ENCODE peak calls at places on chromosomes 7 and 10, in six cellular contexts. One of them, this sample, is unnamed.
A peak's percentile ranks its signal among the peaks of the same experiment; 100 is the strongest.

GRCh38 chr7:121755818-121756501 is 117.0 kb upstream of the PTPRZ1 start:
- DNase-seq in H1: no peak
- DNase-seq in H9: peak; percentile 44
- DNase-seq in mesenchymal stem cell: no peak
- DNase-seq in neuronal stem cell: peak; percentile 48
- DNase-seq in mesendoderm: peak; percentile 62
- DNase-seq in this sample: no peak

GRCh38 chr10:106609466-106609865 is 555.0 kb downstream of the SORCS1 start:
- DNase-seq in H1: no peak
- DNase-seq in H9: no peak
- DNase-seq in mesenchymal stem cell: no peak
- DNase-seq in neuronal stem cell: no peak
- DNase-seq in mesendoderm: no peak
- DNase-seq in this sample: no peak

GRCh38 chr10:126001579-126001978 is 105.2 kb downstream of the FANK1 start:
- DNase-seq in H1: no peak
- DNase-seq in H9: no peak
- DNase-seq in mesenchymal stem cell: no peak
- DNase-seq in neuronal stem cell: no peak
- DNase-seq in mesendoderm: peak; percentile 34
- DNase-seq in this sample: no peak

GRCh38 chr10:126459878-126460481 is 71.7 kb upstream of the ADAM12 start:
- DNase-seq in H1: no peak
- DNase-seq in H9: no peak
- DNase-seq in mesenchymal stem cell: peak; percentile 96
- DNase-seq in neuronal stem cell: no peak
- DNase-seq in mesendoderm: peak; percentile 60
- DNase-seq in this sample: peak; percentile 92

GRCh38 chr10:112226439-112227248 is 43.1 kb upstream of the GPAM start:
- DNase-seq in H1: no peak
- DNase-seq in H9: no peak
- DNase-seq in mesenchymal stem cell: no peak
- DNase-seq in neuronal stem cell: no peak
- DNase-seq in mesendoderm: no peak
- DNase-seq in this sample: no peak

GRCh38 chr7:71712653-71713180 is 580.8 kb downstream of the GALNT17 start:
- DNase-seq in H1: no peak
- DNase-seq in H9: no peak
- DNase-seq in mesenchymal stem cell: no peak
- DNase-seq in neuronal stem cell: no peak
- DNase-seq in mesendoderm: no peak
- DNase-seq in this sample: no peak

GRCh38 chr10:28564905-28565304 is 32.0 kb downstream of the WAC start:
- DNase-seq in H1: no peak
- DNase-seq in H9: no peak
- DNase-seq in mesenchymal stem cell: no peak
- DNase-seq in neuronal stem cell: no peak
- DNase-seq in mesendoderm: no peak
- DNase-seq in this sample: peak; percentile 40

GRCh38 chr10:133230387-133231195 is 574 bp downstream of the UTF1 start:
- DNase-seq in H1: no peak
- DNase-seq in H9: peak; percentile 62
- DNase-seq in mesenchymal stem cell: no peak
- DNase-seq in neuronal stem cell: no peak
- DNase-seq in mesendoderm: peak; percentile 31
- DNase-seq in this sample: no peak

GRCh38 chr7:16399265-16399801 is 22.0 kb downstream of the CRPPA start:
- DNase-seq in H1: no peak
- DNase-seq in H9: no peak
- DNase-seq in mesenchymal stem cell: no peak
- DNase-seq in neuronal stem cell: no peak
- DNase-seq in mesendoderm: peak; percentile 6
- DNase-seq in this sample: peak; percentile 10

GRCh38 chr10:84156768-84157167 is 16.8 kb upstream of the GPR15LG start:
- DNase-seq in H1: no peak
- DNase-seq in H9: no peak
- DNase-seq in mesenchymal stem cell: peak; percentile 23
- DNase-seq in neuronal stem cell: no peak
- DNase-seq in mesendoderm: no peak
- DNase-seq in this sample: peak; percentile 10

GRCh38 chr7:64625114-64626082 is 40.5 kb upstream of the ZNF107 start:
- DNase-seq in H1: no peak
- DNase-seq in H9: no peak
- DNase-seq in mesenchymal stem cell: no peak
- DNase-seq in neuronal stem cell: no peak
- DNase-seq in mesendoderm: peak; percentile 21
- DNase-seq in this sample: no peak

GRCh38 chr10:71817831-71818268 is 33.2 kb downstream of the PSAP start:
- DNase-seq in H1: no peak
- DNase-seq in H9: no peak
- DNase-seq in mesenchymal stem cell: no peak
- DNase-seq in neuronal stem cell: no peak
- DNase-seq in mesendoderm: no peak
- DNase-seq in this sample: no peak

GRCh38 chr7:91850455-91850854 is 30.0 kb downstream of the MTERF1 start:
- DNase-seq in H1: no peak
- DNase-seq in H9: no peak
- DNase-seq in mesenchymal stem cell: no peak
- DNase-seq in neuronal stem cell: no peak
- DNase-seq in mesendoderm: peak; percentile 40
- DNase-seq in this sample: peak; percentile 28

GRCh38 chr7:134533288-134533771 is 6.0 kb downstream of the AKR1B10 start:
- DNase-seq in H1: no peak
- DNase-seq in H9: no peak
- DNase-seq in mesenchymal stem cell: peak; percentile 18
- DNase-seq in neuronal stem cell: no peak
- DNase-seq in mesendoderm: no peak
- DNase-seq in this sample: peak; percentile 21

GRCh38 chr10:132233501-132234075 is 46.8 kb downstream of the DPYSL4 start:
- DNase-seq in H1: no peak
- DNase-seq in H9: no peak
- DNase-seq in mesenchymal stem cell: no peak
- DNase-seq in neuronal stem cell: no peak
- DNase-seq in mesendoderm: no peak
- DNase-seq in this sample: no peak

GRCh38 chr7:45216622-45217165 is 59.1 kb downstream of the RAMP3 start:
- DNase-seq in H1: no peak
- DNase-seq in H9: no peak
- DNase-seq in mesenchymal stem cell: no peak
- DNase-seq in neuronal stem cell: no peak
- DNase-seq in mesendoderm: no peak
- DNase-seq in this sample: no peak

GRCh38 chr10:69864321-69864720 is 62.6 kb downstream of the COL13A1 start:
- DNase-seq in H1: no peak
- DNase-seq in H9: no peak
- DNase-seq in mesenchymal stem cell: peak; percentile 78
- DNase-seq in neuronal stem cell: no peak
- DNase-seq in mesendoderm: no peak
- DNase-seq in this sample: peak; percentile 93

GRCh38 chr10:60762554-60762953 is 15.7 kb upstream of the CDK1 start:
- DNase-seq in H1: peak; percentile 67
- DNase-seq in H9: peak; percentile 78
- DNase-seq in mesenchymal stem cell: no peak
- DNase-seq in neuronal stem cell: no peak
- DNase-seq in mesendoderm: peak; percentile 58
- DNase-seq in this sample: no peak

GRCh38 chr10:92404592-92404991 is 113.6 kb downstream of the MARCHF5 start:
- DNase-seq in H1: no peak
- DNase-seq in H9: no peak
- DNase-seq in mesenchymal stem cell: no peak
- DNase-seq in neuronal stem cell: no peak
- DNase-seq in mesendoderm: no peak
- DNase-seq in this sample: no peak

GRCh38 chr7:76065016-76065612 is 17.2 kb downstream of the MDH2 start:
- DNase-seq in H1: no peak
- DNase-seq in H9: no peak
- DNase-seq in mesenchymal stem cell: no peak
- DNase-seq in neuronal stem cell: no peak
- DNase-seq in mesendoderm: no peak
- DNase-seq in this sample: no peak

GRCh38 chr7:33766396-33766795 is 138.9 kb upstream of the BMPER start:
- DNase-seq in H1: no peak
- DNase-seq in H9: no peak
- DNase-seq in mesenchymal stem cell: no peak
- DNase-seq in neuronal stem cell: no peak
- DNase-seq in mesendoderm: no peak
- DNase-seq in this sample: no peak

DNA sequence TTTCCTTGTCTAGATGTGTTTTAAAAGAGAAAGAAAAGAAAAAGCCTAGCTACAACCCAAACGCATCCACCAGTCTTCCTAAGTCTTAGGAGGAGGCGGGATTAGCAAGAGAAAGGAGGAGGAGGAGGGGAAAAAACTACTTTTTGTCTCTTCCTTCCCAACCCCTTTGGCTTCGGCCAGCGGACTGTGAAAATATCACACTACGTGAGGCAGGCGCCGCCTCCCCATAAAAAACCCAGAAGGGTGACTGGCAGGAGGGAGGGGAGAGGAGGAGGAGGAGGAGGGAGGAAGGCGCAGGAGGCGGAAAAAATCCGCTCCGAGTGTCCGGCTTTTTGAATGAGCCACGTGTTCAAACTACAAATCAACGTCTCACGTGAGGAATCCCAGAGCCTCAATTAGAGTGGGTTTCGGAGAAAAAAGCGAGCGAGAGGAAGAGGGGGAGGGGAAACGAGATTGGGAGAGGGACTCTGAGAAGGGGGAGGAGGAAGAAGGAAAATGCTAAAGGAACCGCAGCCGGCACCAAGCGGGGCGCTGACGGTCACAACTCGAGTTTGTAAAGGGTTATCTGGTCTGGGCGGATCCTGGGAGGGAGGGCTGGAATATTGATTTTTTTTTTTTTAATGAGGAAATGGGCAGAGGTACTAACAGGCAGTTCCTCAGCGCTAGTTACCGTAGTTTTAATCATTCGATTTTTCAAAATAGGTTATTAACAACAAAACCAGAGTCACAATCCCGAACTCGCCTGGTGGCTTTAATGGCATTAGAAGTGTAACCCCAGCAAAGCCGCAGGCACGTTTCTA is at the start of gene IGF2BP3:
- DNase-seq in H1: peak; percentile 91
- DNase-seq in H9: peak; percentile 95
- DNase-seq in mesenchymal stem cell: peak; percentile 99
- DNase-seq in neuronal stem cell: peak; percentile 98
- DNase-seq in mesendoderm: peak; percentile 99
- DNase-seq in this sample: peak; percentile 96
- H2BK120ac ChIP-seq in H1: peak within 1 kb of the TSS; percentile 79
- H2BK120ac ChIP-seq in H9: no peak within 1 kb of the TSS
- H2BK120ac ChIP-seq in mesenchymal stem cell: peak within 1 kb of the TSS; percentile 96
- H2BK120ac ChIP-seq in neuronal stem cell: peak within 1 kb of the TSS; percentile 96
- H2BK120ac ChIP-seq in mesendoderm: peak within 1 kb of the TSS; percentile 96
- H2BK120ac ChIP-seq in this sample: peak within 1 kb of the TSS; percentile 88

GRCh38 chr7:130891254-130892094 is 157.5 kb upstream of the KLF14 start:
- DNase-seq in H1: no peak
- DNase-seq in H9: no peak
- DNase-seq in mesenchymal stem cell: peak; percentile 96
- DNase-seq in neuronal stem cell: no peak
- DNase-seq in mesendoderm: no peak
- DNase-seq in this sample: peak; percentile 96
- H2BK15ac ChIP-seq in H1: no peak overlapping the region
- H2BK15ac ChIP-seq in H9: no peak overlapping the region
- H2BK15ac ChIP-seq in mesenchymal stem cell: no peak overlapping the region
- H2BK15ac ChIP-seq in neuronal stem cell: no peak overlapping the region
- H2BK15ac ChIP-seq in mesendoderm: no peak overlapping the region
- H2BK15ac ChIP-seq in this sample: peak overlapping the region; percentile 33

DNA sequence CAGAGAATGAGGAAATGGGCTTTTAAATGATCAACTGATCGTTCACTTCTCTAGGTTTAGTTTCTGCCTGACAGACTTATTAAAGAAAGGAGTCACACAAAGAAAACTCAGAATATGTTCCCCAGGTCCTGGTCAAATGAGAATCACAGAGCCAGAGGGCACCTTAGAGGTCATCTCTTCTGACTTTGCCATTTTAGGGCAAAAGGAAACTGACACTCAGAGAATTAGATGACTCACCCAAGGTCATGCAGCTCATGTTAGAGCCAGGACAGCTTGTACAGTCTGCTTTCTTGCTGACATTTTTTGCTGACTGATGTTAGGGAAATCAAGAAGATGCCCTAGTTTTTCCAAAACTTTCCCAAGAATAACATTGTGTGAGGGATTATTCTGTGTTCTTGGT is 312.7 kb upstream of the SP8 start:
- DNase-seq in H1: no peak
- DNase-seq in H9: no peak
- DNase-seq in mesenchymal stem cell: peak; percentile 21
- DNase-seq in neuronal stem cell: no peak
- DNase-seq in mesendoderm: no peak
- DNase-seq in this sample: no peak
- H2BK120ac ChIP-seq in H1: no peak overlapping the region
- H2BK120ac ChIP-seq in H9: no peak overlapping the region
- H2BK120ac ChIP-seq in mesenchymal stem cell: no peak overlapping the region
- H2BK120ac ChIP-seq in neuronal stem cell: no peak overlapping the region
- H2BK120ac ChIP-seq in mesendoderm: no peak overlapping the region
- H2BK120ac ChIP-seq in this sample: no peak overlapping the region

GRCh38 chr10:100567826-100568225 is 32.1 kb downstream of the HIF1AN start:
- DNase-seq in H1: no peak
- DNase-seq in H9: peak; percentile 15
- DNase-seq in mesenchymal stem cell: no peak
- DNase-seq in neuronal stem cell: no peak
- DNase-seq in mesendoderm: no peak
- DNase-seq in this sample: no peak

GRCh38 chr10:100568937-100569336 is 33.2 kb downstream of the HIF1AN start:
- DNase-seq in H1: no peak
- DNase-seq in H9: peak; percentile 2
- DNase-seq in mesenchymal stem cell: no peak
- DNase-seq in neuronal stem cell: no peak
- DNase-seq in mesendoderm: no peak
- DNase-seq in this sample: no peak

GRCh38 chr10:100569687-100570517 is 34.2 kb downstream of the HIF1AN start:
- DNase-seq in H1: no peak
- DNase-seq in H9: peak; percentile 67
- DNase-seq in mesenchymal stem cell: no peak
- DNase-seq in neuronal stem cell: peak; percentile 30
- DNase-seq in mesendoderm: peak; percentile 63
- DNase-seq in this sample: no peak

GRCh38 chr10:100570518-100570865 is 34.7 kb downstream of the HIF1AN start:
- DNase-seq in H1: no peak
- DNase-seq in H9: peak; percentile 18
- DNase-seq in mesenchymal stem cell: no peak
- DNase-seq in neuronal stem cell: no peak
- DNase-seq in mesendoderm: no peak
- DNase-seq in this sample: no peak

DNA sequence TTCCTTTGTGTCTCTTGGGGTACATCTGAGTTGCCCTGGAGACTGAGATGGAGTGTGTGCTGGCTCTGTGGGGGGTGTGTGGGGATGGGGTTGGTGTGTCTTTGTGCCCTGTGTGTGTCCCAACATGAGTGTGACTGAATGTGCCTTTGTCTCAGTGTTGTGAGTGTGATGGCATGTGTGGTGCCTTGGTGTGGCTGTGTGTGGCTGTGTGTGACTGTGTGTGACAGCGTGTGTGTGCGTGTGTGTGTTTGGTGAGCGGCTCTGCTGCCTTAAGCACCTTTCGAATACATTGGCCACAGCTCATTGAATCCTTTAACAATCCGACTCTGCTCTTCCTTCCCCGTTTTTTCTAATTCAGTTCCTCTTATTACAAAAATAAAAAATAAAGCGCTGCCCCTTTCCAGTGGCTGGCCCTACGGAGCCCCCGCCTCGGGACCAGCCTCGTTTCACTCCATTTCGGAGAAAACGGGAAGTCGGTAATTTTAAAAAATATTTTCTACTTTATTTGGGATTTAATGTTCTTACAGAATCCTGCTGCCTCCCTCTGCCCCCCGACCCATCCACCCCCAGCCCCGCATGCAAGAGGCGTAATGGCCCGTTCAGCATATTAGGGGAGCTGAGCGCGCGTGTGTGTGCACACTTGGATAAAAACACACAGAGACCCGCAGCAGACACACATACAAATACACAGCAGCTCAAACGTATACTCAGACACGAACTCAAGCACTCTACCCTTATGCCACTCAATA is 35.5 kb downstream of the HIF1AN start:
- DNase-seq in H1: no peak
- DNase-seq in H9: peak; percentile 19
- DNase-seq in mesenchymal stem cell: no peak
- DNase-seq in neuronal stem cell: no peak
- DNase-seq in mesendoderm: no peak
- DNase-seq in this sample: no peak
- H2BK15ac ChIP-seq in H1: peak overlapping the region; percentile 98
- H2BK15ac ChIP-seq in H9: no peak overlapping the region
- H2BK15ac ChIP-seq in mesenchymal stem cell: no peak overlapping the region
- H2BK15ac ChIP-seq in neuronal stem cell: no peak overlapping the region
- H2BK15ac ChIP-seq in mesendoderm: no peak overlapping the region
- H2BK15ac ChIP-seq in this sample: no peak overlapping the region

This sample was measured in IMR-90.